ENCODE peak calls at places on chromosomes 12 and 14, in five cellular contexts. One of them, this sample, is unnamed.
A peak's percentile ranks its signal among the peaks of the same experiment; 100 is the strongest.

GRCh38 chr14:77574446-77575125 is 41.9 kb downstream of the SPTLC2 start:
- DNase-seq in activated CD4-positive, alpha-beta T cell treated with anti-CD3 and anti-CD28 coated beads, Interleukin-2, amount 50 U/mL, for 1 hour: no peak
- DNase-seq in activated T-helper 1 cell treated with anti-CD3 and anti-CD28 coated beads, Interleukin-2, amount 50 U/mL, for 16 hours: no peak
- DNase-seq in GM04503: no peak
- DNase-seq in stimulated activated CD8-positive, alpha-beta memory T cell treated with anti-CD3 and anti-CD28 coated beads, Interleukin-7, amount 100 ng/mL, for 4 hours: no peak
- DNase-seq in this sample: no peak

GRCh38 chr14:69848903-69849391 is 30.3 kb upstream of the SMOC1 start:
- DNase-seq in activated CD4-positive, alpha-beta T cell treated with anti-CD3 and anti-CD28 coated beads, Interleukin-2, amount 50 U/mL, for 1 hour: no peak
- DNase-seq in activated T-helper 1 cell treated with anti-CD3 and anti-CD28 coated beads, Interleukin-2, amount 50 U/mL, for 16 hours: no peak
- DNase-seq in GM04503: no peak
- DNase-seq in stimulated activated CD8-positive, alpha-beta memory T cell treated with anti-CD3 and anti-CD28 coated beads, Interleukin-7, amount 100 ng/mL, for 4 hours: no peak
- DNase-seq in this sample: no peak

GRCh38 chr12:11757531-11757930 is 108.1 kb downstream of the ETV6 start:
- DNase-seq in activated CD4-positive, alpha-beta T cell treated with anti-CD3 and anti-CD28 coated beads, Interleukin-2, amount 50 U/mL, for 1 hour: no peak
- DNase-seq in activated T-helper 1 cell treated with anti-CD3 and anti-CD28 coated beads, Interleukin-2, amount 50 U/mL, for 16 hours: no peak
- DNase-seq in GM04503: no peak
- DNase-seq in stimulated activated CD8-positive, alpha-beta memory T cell treated with anti-CD3 and anti-CD28 coated beads, Interleukin-7, amount 100 ng/mL, for 4 hours: no peak
- DNase-seq in this sample: no peak

GRCh38 chr14:41662780-41663477 is 56.3 kb downstream of the LRFN5 start:
- DNase-seq in activated CD4-positive, alpha-beta T cell treated with anti-CD3 and anti-CD28 coated beads, Interleukin-2, amount 50 U/mL, for 1 hour: no peak
- DNase-seq in activated T-helper 1 cell treated with anti-CD3 and anti-CD28 coated beads, Interleukin-2, amount 50 U/mL, for 16 hours: no peak
- DNase-seq in GM04503: no peak
- DNase-seq in stimulated activated CD8-positive, alpha-beta memory T cell treated with anti-CD3 and anti-CD28 coated beads, Interleukin-7, amount 100 ng/mL, for 4 hours: no peak
- DNase-seq in this sample: no peak

GRCh38 chr12:2624543-2625266 is 170.1 kb upstream of the FKBP4 start:
- DNase-seq in activated CD4-positive, alpha-beta T cell treated with anti-CD3 and anti-CD28 coated beads, Interleukin-2, amount 50 U/mL, for 1 hour: no peak
- DNase-seq in activated T-helper 1 cell treated with anti-CD3 and anti-CD28 coated beads, Interleukin-2, amount 50 U/mL, for 16 hours: no peak
- DNase-seq in GM04503: no peak
- DNase-seq in stimulated activated CD8-positive, alpha-beta memory T cell treated with anti-CD3 and anti-CD28 coated beads, Interleukin-7, amount 100 ng/mL, for 4 hours: no peak
- DNase-seq in this sample: no peak

GRCh38 chr14:64899958-64900357 is 14.3 kb upstream of the CHURC1 start:
- DNase-seq in activated CD4-positive, alpha-beta T cell treated with anti-CD3 and anti-CD28 coated beads, Interleukin-2, amount 50 U/mL, for 1 hour: no peak
- DNase-seq in activated T-helper 1 cell treated with anti-CD3 and anti-CD28 coated beads, Interleukin-2, amount 50 U/mL, for 16 hours: no peak
- DNase-seq in GM04503: no peak
- DNase-seq in stimulated activated CD8-positive, alpha-beta memory T cell treated with anti-CD3 and anti-CD28 coated beads, Interleukin-7, amount 100 ng/mL, for 4 hours: no peak
- DNase-seq in this sample: no peak

GRCh38 chr14:73125169-73125588 is 11.1 kb upstream of the PSEN1 start:
- DNase-seq in activated CD4-positive, alpha-beta T cell treated with anti-CD3 and anti-CD28 coated beads, Interleukin-2, amount 50 U/mL, for 1 hour: no peak
- DNase-seq in activated T-helper 1 cell treated with anti-CD3 and anti-CD28 coated beads, Interleukin-2, amount 50 U/mL, for 16 hours: no peak
- DNase-seq in GM04503: no peak
- DNase-seq in stimulated activated CD8-positive, alpha-beta memory T cell treated with anti-CD3 and anti-CD28 coated beads, Interleukin-7, amount 100 ng/mL, for 4 hours: no peak
- DNase-seq in this sample: no peak

GRCh38 chr12:103529306-103529705 is 33.5 kb upstream of the C12orf42 start:
- DNase-seq in activated CD4-positive, alpha-beta T cell treated with anti-CD3 and anti-CD28 coated beads, Interleukin-2, amount 50 U/mL, for 1 hour: no peak
- DNase-seq in activated T-helper 1 cell treated with anti-CD3 and anti-CD28 coated beads, Interleukin-2, amount 50 U/mL, for 16 hours: no peak
- DNase-seq in GM04503: no peak
- DNase-seq in stimulated activated CD8-positive, alpha-beta memory T cell treated with anti-CD3 and anti-CD28 coated beads, Interleukin-7, amount 100 ng/mL, for 4 hours: no peak
- DNase-seq in this sample: no peak

GRCh38 chr14:80959448-80960006 is 4.1 kb downstream of the TSHR start:
- DNase-seq in activated CD4-positive, alpha-beta T cell treated with anti-CD3 and anti-CD28 coated beads, Interleukin-2, amount 50 U/mL, for 1 hour: peak; percentile 20
- DNase-seq in activated T-helper 1 cell treated with anti-CD3 and anti-CD28 coated beads, Interleukin-2, amount 50 U/mL, for 16 hours: peak; percentile 25
- DNase-seq in GM04503: no peak
- DNase-seq in stimulated activated CD8-positive, alpha-beta memory T cell treated with anti-CD3 and anti-CD28 coated beads, Interleukin-7, amount 100 ng/mL, for 4 hours: peak; percentile 15
- DNase-seq in this sample: no peak

GRCh38 chr12:112380663-112381420 is 1.4 kb downstream of the HECTD4 start:
- DNase-seq in activated CD4-positive, alpha-beta T cell treated with anti-CD3 and anti-CD28 coated beads, Interleukin-2, amount 50 U/mL, for 1 hour: no peak
- DNase-seq in activated T-helper 1 cell treated with anti-CD3 and anti-CD28 coated beads, Interleukin-2, amount 50 U/mL, for 16 hours: no peak
- DNase-seq in GM04503: no peak
- DNase-seq in stimulated activated CD8-positive, alpha-beta memory T cell treated with anti-CD3 and anti-CD28 coated beads, Interleukin-7, amount 100 ng/mL, for 4 hours: no peak
- DNase-seq in this sample: no peak

GRCh38 chr12:727321-727720 is 25.1 kb upstream of the WNK1 start:
- DNase-seq in activated CD4-positive, alpha-beta T cell treated with anti-CD3 and anti-CD28 coated beads, Interleukin-2, amount 50 U/mL, for 1 hour: no peak
- DNase-seq in activated T-helper 1 cell treated with anti-CD3 and anti-CD28 coated beads, Interleukin-2, amount 50 U/mL, for 16 hours: no peak
- DNase-seq in GM04503: no peak
- DNase-seq in stimulated activated CD8-positive, alpha-beta memory T cell treated with anti-CD3 and anti-CD28 coated beads, Interleukin-7, amount 100 ng/mL, for 4 hours: no peak
- DNase-seq in this sample: no peak

GRCh38 chr12:118015944-118016343 is 559 bp upstream of the RFC5 start:
- DNase-seq in activated CD4-positive, alpha-beta T cell treated with anti-CD3 and anti-CD28 coated beads, Interleukin-2, amount 50 U/mL, for 1 hour: no peak
- DNase-seq in activated T-helper 1 cell treated with anti-CD3 and anti-CD28 coated beads, Interleukin-2, amount 50 U/mL, for 16 hours: no peak
- DNase-seq in GM04503: no peak
- DNase-seq in stimulated activated CD8-positive, alpha-beta memory T cell treated with anti-CD3 and anti-CD28 coated beads, Interleukin-7, amount 100 ng/mL, for 4 hours: no peak
- DNase-seq in this sample: no peak

GRCh38 chr12:45762185-45763110 is 32.9 kb downstream of the ARID2 start:
- DNase-seq in activated CD4-positive, alpha-beta T cell treated with anti-CD3 and anti-CD28 coated beads, Interleukin-2, amount 50 U/mL, for 1 hour: no peak
- DNase-seq in activated T-helper 1 cell treated with anti-CD3 and anti-CD28 coated beads, Interleukin-2, amount 50 U/mL, for 16 hours: no peak
- DNase-seq in GM04503: no peak
- DNase-seq in stimulated activated CD8-positive, alpha-beta memory T cell treated with anti-CD3 and anti-CD28 coated beads, Interleukin-7, amount 100 ng/mL, for 4 hours: no peak
- DNase-seq in this sample: no peak

GRCh38 chr12:45727994-45728624 is 1.4 kb upstream of the ARID2 start:
- DNase-seq in activated CD4-positive, alpha-beta T cell treated with anti-CD3 and anti-CD28 coated beads, Interleukin-2, amount 50 U/mL, for 1 hour: no peak
- DNase-seq in activated T-helper 1 cell treated with anti-CD3 and anti-CD28 coated beads, Interleukin-2, amount 50 U/mL, for 16 hours: no peak
- DNase-seq in GM04503: no peak
- DNase-seq in stimulated activated CD8-positive, alpha-beta memory T cell treated with anti-CD3 and anti-CD28 coated beads, Interleukin-7, amount 100 ng/mL, for 4 hours: peak; percentile 2
- DNase-seq in this sample: no peak

GRCh38 chr12:96121271-96121711 is 72.9 kb upstream of the ELK3 start:
- DNase-seq in activated CD4-positive, alpha-beta T cell treated with anti-CD3 and anti-CD28 coated beads, Interleukin-2, amount 50 U/mL, for 1 hour: no peak
- DNase-seq in activated T-helper 1 cell treated with anti-CD3 and anti-CD28 coated beads, Interleukin-2, amount 50 U/mL, for 16 hours: no peak
- DNase-seq in GM04503: no peak
- DNase-seq in stimulated activated CD8-positive, alpha-beta memory T cell treated with anti-CD3 and anti-CD28 coated beads, Interleukin-7, amount 100 ng/mL, for 4 hours: no peak
- DNase-seq in this sample: peak; percentile 70

GRCh38 chr14:95183532-95184412 is 26.4 kb upstream of the DICER1 start:
- DNase-seq in activated CD4-positive, alpha-beta T cell treated with anti-CD3 and anti-CD28 coated beads, Interleukin-2, amount 50 U/mL, for 1 hour: no peak
- DNase-seq in activated T-helper 1 cell treated with anti-CD3 and anti-CD28 coated beads, Interleukin-2, amount 50 U/mL, for 16 hours: no peak
- DNase-seq in GM04503: no peak
- DNase-seq in stimulated activated CD8-positive, alpha-beta memory T cell treated with anti-CD3 and anti-CD28 coated beads, Interleukin-7, amount 100 ng/mL, for 4 hours: no peak
- DNase-seq in this sample: no peak

GRCh38 chr14:103332143-103332919 is 1.7 kb upstream of the EIF5 start:
- DNase-seq in activated CD4-positive, alpha-beta T cell treated with anti-CD3 and anti-CD28 coated beads, Interleukin-2, amount 50 U/mL, for 1 hour: no peak
- DNase-seq in activated T-helper 1 cell treated with anti-CD3 and anti-CD28 coated beads, Interleukin-2, amount 50 U/mL, for 16 hours: no peak
- DNase-seq in GM04503: no peak
- DNase-seq in stimulated activated CD8-positive, alpha-beta memory T cell treated with anti-CD3 and anti-CD28 coated beads, Interleukin-7, amount 100 ng/mL, for 4 hours: no peak
- DNase-seq in this sample: no peak

GRCh38 chr14:55889124-55889523 is 229.1 kb upstream of the PELI2 start:
- DNase-seq in activated CD4-positive, alpha-beta T cell treated with anti-CD3 and anti-CD28 coated beads, Interleukin-2, amount 50 U/mL, for 1 hour: no peak
- DNase-seq in activated T-helper 1 cell treated with anti-CD3 and anti-CD28 coated beads, Interleukin-2, amount 50 U/mL, for 16 hours: no peak
- DNase-seq in GM04503: no peak
- DNase-seq in stimulated activated CD8-positive, alpha-beta memory T cell treated with anti-CD3 and anti-CD28 coated beads, Interleukin-7, amount 100 ng/mL, for 4 hours: no peak
- DNase-seq in this sample: no peak

GRCh38 chr12:131348226-131349010 is 362.5 kb upstream of the SFSWAP start:
- DNase-seq in activated CD4-positive, alpha-beta T cell treated with anti-CD3 and anti-CD28 coated beads, Interleukin-2, amount 50 U/mL, for 1 hour: no peak
- DNase-seq in activated T-helper 1 cell treated with anti-CD3 and anti-CD28 coated beads, Interleukin-2, amount 50 U/mL, for 16 hours: no peak
- DNase-seq in GM04503: no peak
- DNase-seq in stimulated activated CD8-positive, alpha-beta memory T cell treated with anti-CD3 and anti-CD28 coated beads, Interleukin-7, amount 100 ng/mL, for 4 hours: no peak
- DNase-seq in this sample: no peak

GRCh38 chr12:58309806-58310205 is 368.4 kb downstream of the ATP23 start:
- DNase-seq in activated CD4-positive, alpha-beta T cell treated with anti-CD3 and anti-CD28 coated beads, Interleukin-2, amount 50 U/mL, for 1 hour: no peak
- DNase-seq in activated T-helper 1 cell treated with anti-CD3 and anti-CD28 coated beads, Interleukin-2, amount 50 U/mL, for 16 hours: no peak
- DNase-seq in GM04503: no peak
- DNase-seq in stimulated activated CD8-positive, alpha-beta memory T cell treated with anti-CD3 and anti-CD28 coated beads, Interleukin-7, amount 100 ng/mL, for 4 hours: no peak
- DNase-seq in this sample: no peak

GRCh38 chr12:21828779-21829178 is 54.3 kb upstream of the KCNJ8 start:
- DNase-seq in activated CD4-positive, alpha-beta T cell treated with anti-CD3 and anti-CD28 coated beads, Interleukin-2, amount 50 U/mL, for 1 hour: no peak
- DNase-seq in activated T-helper 1 cell treated with anti-CD3 and anti-CD28 coated beads, Interleukin-2, amount 50 U/mL, for 16 hours: no peak
- DNase-seq in GM04503: no peak
- DNase-seq in stimulated activated CD8-positive, alpha-beta memory T cell treated with anti-CD3 and anti-CD28 coated beads, Interleukin-7, amount 100 ng/mL, for 4 hours: no peak
- DNase-seq in this sample: no peak

GRCh38 chr12:45232771-45233372 is 17.0 kb downstream of the ANO6 start:
- DNase-seq in activated CD4-positive, alpha-beta T cell treated with anti-CD3 and anti-CD28 coated beads, Interleukin-2, amount 50 U/mL, for 1 hour: no peak
- DNase-seq in activated T-helper 1 cell treated with anti-CD3 and anti-CD28 coated beads, Interleukin-2, amount 50 U/mL, for 16 hours: no peak
- DNase-seq in GM04503: peak; percentile 89
- DNase-seq in stimulated activated CD8-positive, alpha-beta memory T cell treated with anti-CD3 and anti-CD28 coated beads, Interleukin-7, amount 100 ng/mL, for 4 hours: no peak
- DNase-seq in this sample: no peak

GRCh38 chr12:57726151-57726883 is 12.2 kb downstream of the AGAP2 start:
- DNase-seq in activated CD4-positive, alpha-beta T cell treated with anti-CD3 and anti-CD28 coated beads, Interleukin-2, amount 50 U/mL, for 1 hour: peak; percentile 23
- DNase-seq in activated T-helper 1 cell treated with anti-CD3 and anti-CD28 coated beads, Interleukin-2, amount 50 U/mL, for 16 hours: no peak
- DNase-seq in GM04503: peak; percentile 34
- DNase-seq in stimulated activated CD8-positive, alpha-beta memory T cell treated with anti-CD3 and anti-CD28 coated beads, Interleukin-7, amount 100 ng/mL, for 4 hours: no peak
- DNase-seq in this sample: no peak

GRCh38 chr12:110728628-110729027 is 14.1 kb downstream of the PPP1CC start:
- DNase-seq in activated CD4-positive, alpha-beta T cell treated with anti-CD3 and anti-CD28 coated beads, Interleukin-2, amount 50 U/mL, for 1 hour: no peak
- DNase-seq in activated T-helper 1 cell treated with anti-CD3 and anti-CD28 coated beads, Interleukin-2, amount 50 U/mL, for 16 hours: no peak
- DNase-seq in GM04503: no peak
- DNase-seq in stimulated activated CD8-positive, alpha-beta memory T cell treated with anti-CD3 and anti-CD28 coated beads, Interleukin-7, amount 100 ng/mL, for 4 hours: no peak
- DNase-seq in this sample: no peak

GRCh38 chr14:95875831-95876768 is 532 bp upstream of the TUNAR start:
- DNase-seq in activated CD4-positive, alpha-beta T cell treated with anti-CD3 and anti-CD28 coated beads, Interleukin-2, amount 50 U/mL, for 1 hour: no peak
- DNase-seq in activated T-helper 1 cell treated with anti-CD3 and anti-CD28 coated beads, Interleukin-2, amount 50 U/mL, for 16 hours: no peak
- DNase-seq in GM04503: no peak
- DNase-seq in stimulated activated CD8-positive, alpha-beta memory T cell treated with anti-CD3 and anti-CD28 coated beads, Interleukin-7, amount 100 ng/mL, for 4 hours: no peak
- DNase-seq in this sample: no peak

GRCh38 chr12:31896514-31897039 is 62.6 kb upstream of the RESF1 start:
- DNase-seq in activated CD4-positive, alpha-beta T cell treated with anti-CD3 and anti-CD28 coated beads, Interleukin-2, amount 50 U/mL, for 1 hour: peak; percentile 73
- DNase-seq in activated T-helper 1 cell treated with anti-CD3 and anti-CD28 coated beads, Interleukin-2, amount 50 U/mL, for 16 hours: peak; percentile 72
- DNase-seq in GM04503: no peak
- DNase-seq in stimulated activated CD8-positive, alpha-beta memory T cell treated with anti-CD3 and anti-CD28 coated beads, Interleukin-7, amount 100 ng/mL, for 4 hours: peak; percentile 73
- DNase-seq in this sample: peak; percentile 98

GRCh38 chr14:106879241-106879640 is 1352.9 kb downstream of the TMEM121 start:
- DNase-seq in activated CD4-positive, alpha-beta T cell treated with anti-CD3 and anti-CD28 coated beads, Interleukin-2, amount 50 U/mL, for 1 hour: peak; percentile 46
- DNase-seq in activated T-helper 1 cell treated with anti-CD3 and anti-CD28 coated beads, Interleukin-2, amount 50 U/mL, for 16 hours: no peak
- DNase-seq in GM04503: no peak
- DNase-seq in stimulated activated CD8-positive, alpha-beta memory T cell treated with anti-CD3 and anti-CD28 coated beads, Interleukin-7, amount 100 ng/mL, for 4 hours: no peak
- DNase-seq in this sample: no peak

GRCh38 chr12:89454080-89454848 is 70.3 kb downstream of the GALNT4 start:
- DNase-seq in activated CD4-positive, alpha-beta T cell treated with anti-CD3 and anti-CD28 coated beads, Interleukin-2, amount 50 U/mL, for 1 hour: no peak
- DNase-seq in activated T-helper 1 cell treated with anti-CD3 and anti-CD28 coated beads, Interleukin-2, amount 50 U/mL, for 16 hours: no peak
- DNase-seq in GM04503: no peak
- DNase-seq in stimulated activated CD8-positive, alpha-beta memory T cell treated with anti-CD3 and anti-CD28 coated beads, Interleukin-7, amount 100 ng/mL, for 4 hours: no peak
- DNase-seq in this sample: no peak

GRCh38 chr12:51592034-51592705 is 1.1 kb downstream of the SCN8A start:
- DNase-seq in activated CD4-positive, alpha-beta T cell treated with anti-CD3 and anti-CD28 coated beads, Interleukin-2, amount 50 U/mL, for 1 hour: no peak
- DNase-seq in activated T-helper 1 cell treated with anti-CD3 and anti-CD28 coated beads, Interleukin-2, amount 50 U/mL, for 16 hours: no peak
- DNase-seq in GM04503: peak; percentile 85
- DNase-seq in stimulated activated CD8-positive, alpha-beta memory T cell treated with anti-CD3 and anti-CD28 coated beads, Interleukin-7, amount 100 ng/mL, for 4 hours: no peak
- DNase-seq in this sample: no peak

GRCh38 chr14:100724061-100724460 is 2.6 kb upstream of the DLK1 start:
- DNase-seq in activated CD4-positive, alpha-beta T cell treated with anti-CD3 and anti-CD28 coated beads, Interleukin-2, amount 50 U/mL, for 1 hour: no peak
- DNase-seq in activated T-helper 1 cell treated with anti-CD3 and anti-CD28 coated beads, Interleukin-2, amount 50 U/mL, for 16 hours: no peak
- DNase-seq in GM04503: no peak
- DNase-seq in stimulated activated CD8-positive, alpha-beta memory T cell treated with anti-CD3 and anti-CD28 coated beads, Interleukin-7, amount 100 ng/mL, for 4 hours: no peak
- DNase-seq in this sample: no peak

GRCh38 chr14:92785601-92786426 is 8.3 kb upstream of the GOLGA5 start:
- DNase-seq in activated CD4-positive, alpha-beta T cell treated with anti-CD3 and anti-CD28 coated beads, Interleukin-2, amount 50 U/mL, for 1 hour: no peak
- DNase-seq in activated T-helper 1 cell treated with anti-CD3 and anti-CD28 coated beads, Interleukin-2, amount 50 U/mL, for 16 hours: no peak
- DNase-seq in GM04503: peak; percentile 37
- DNase-seq in stimulated activated CD8-positive, alpha-beta memory T cell treated with anti-CD3 and anti-CD28 coated beads, Interleukin-7, amount 100 ng/mL, for 4 hours: no peak
- DNase-seq in this sample: no peak

GRCh38 chr12:127770123-127770522 is 496.8 kb upstream of the TMEM132C start:
- DNase-seq in activated CD4-positive, alpha-beta T cell treated with anti-CD3 and anti-CD28 coated beads, Interleukin-2, amount 50 U/mL, for 1 hour: no peak
- DNase-seq in activated T-helper 1 cell treated with anti-CD3 and anti-CD28 coated beads, Interleukin-2, amount 50 U/mL, for 16 hours: no peak
- DNase-seq in GM04503: no peak
- DNase-seq in stimulated activated CD8-positive, alpha-beta memory T cell treated with anti-CD3 and anti-CD28 coated beads, Interleukin-7, amount 100 ng/mL, for 4 hours: no peak
- DNase-seq in this sample: no peak

GRCh38 chr14:77086017-77086727 is 11.9 kb upstream of the CIPC start:
- DNase-seq in activated CD4-positive, alpha-beta T cell treated with anti-CD3 and anti-CD28 coated beads, Interleukin-2, amount 50 U/mL, for 1 hour: no peak
- DNase-seq in activated T-helper 1 cell treated with anti-CD3 and anti-CD28 coated beads, Interleukin-2, amount 50 U/mL, for 16 hours: no peak
- DNase-seq in GM04503: no peak
- DNase-seq in stimulated activated CD8-positive, alpha-beta memory T cell treated with anti-CD3 and anti-CD28 coated beads, Interleukin-7, amount 100 ng/mL, for 4 hours: no peak
- DNase-seq in this sample: no peak

GRCh38 chr14:91402278-91403068 is 15.1 kb downstream of the CCDC88C start:
- DNase-seq in activated CD4-positive, alpha-beta T cell treated with anti-CD3 and anti-CD28 coated beads, Interleukin-2, amount 50 U/mL, for 1 hour: no peak
- DNase-seq in activated T-helper 1 cell treated with anti-CD3 and anti-CD28 coated beads, Interleukin-2, amount 50 U/mL, for 16 hours: no peak
- DNase-seq in GM04503: no peak
- DNase-seq in stimulated activated CD8-positive, alpha-beta memory T cell treated with anti-CD3 and anti-CD28 coated beads, Interleukin-7, amount 100 ng/mL, for 4 hours: no peak
- DNase-seq in this sample: no peak

GRCh38 chr12:118136559-118137003 is 657 bp downstream of the PEBP1 start:
- DNase-seq in activated CD4-positive, alpha-beta T cell treated with anti-CD3 and anti-CD28 coated beads, Interleukin-2, amount 50 U/mL, for 1 hour: peak; percentile 25
- DNase-seq in activated T-helper 1 cell treated with anti-CD3 and anti-CD28 coated beads, Interleukin-2, amount 50 U/mL, for 16 hours: peak; percentile 5
- DNase-seq in GM04503: peak; percentile 4
- DNase-seq in stimulated activated CD8-positive, alpha-beta memory T cell treated with anti-CD3 and anti-CD28 coated beads, Interleukin-7, amount 100 ng/mL, for 4 hours: peak; percentile 26
- DNase-seq in this sample: no peak

GRCh38 chr14:23430733-23431105 is 4.7 kb downstream of the MYH7 start:
- DNase-seq in activated CD4-positive, alpha-beta T cell treated with anti-CD3 and anti-CD28 coated beads, Interleukin-2, amount 50 U/mL, for 1 hour: no peak
- DNase-seq in activated T-helper 1 cell treated with anti-CD3 and anti-CD28 coated beads, Interleukin-2, amount 50 U/mL, for 16 hours: no peak
- DNase-seq in GM04503: no peak
- DNase-seq in stimulated activated CD8-positive, alpha-beta memory T cell treated with anti-CD3 and anti-CD28 coated beads, Interleukin-7, amount 100 ng/mL, for 4 hours: no peak
- DNase-seq in this sample: no peak